ENCODE peak calls at places on chromosomes 12 and 14, in nine cellular contexts. One of them, this sample, is unnamed.

GRCh38 chr12:92021665-92022033 is 124.0 kb downstream of the BTG1 start:
- DNase-seq in IMR-90: no peak
- DNase-seq in Peyer's patch: no peak
- DNase-seq in left lung: no peak
- DNase-seq in mesendoderm: peak
- DNase-seq in CD8-positive, alpha-beta memory T cell: no peak
- DNase-seq in GM23338: peak
- DNase-seq in Panc1: no peak
- DNase-seq in cardiac muscle cell: no peak
- DNase-seq in this sample: no peak

GRCh38 chr14:24828486-24828885 is 194.5 kb upstream of the GZMB start:
- DNase-seq in mesendoderm: no peak
- DNase-seq in IMR-90: no peak
- DNase-seq in left lung: no peak
- DNase-seq in Peyer's patch: no peak
- DNase-seq in cardiac muscle cell: no peak
- DNase-seq in GM23338: no peak
- DNase-seq in CD8-positive, alpha-beta memory T cell: no peak
- DNase-seq in Panc1: no peak
- DNase-seq in this sample: no peak

GRCh38 chr12:40618621-40619020 is 73.6 kb upstream of the CNTN1 start:
- DNase-seq in left lung: no peak
- DNase-seq in Peyer's patch: no peak
- DNase-seq in cardiac muscle cell: no peak
- DNase-seq in mesendoderm: no peak
- DNase-seq in CD8-positive, alpha-beta memory T cell: no peak
- DNase-seq in GM23338: no peak
- DNase-seq in IMR-90: no peak
- DNase-seq in Panc1: no peak
- DNase-seq in this sample: no peak

GRCh38 chr12:94795520-94795919 is 145.2 kb upstream of the TMCC3 start:
- DNase-seq in GM23338: peak
- DNase-seq in mesendoderm: peak
- DNase-seq in Panc1: no peak
- DNase-seq in CD8-positive, alpha-beta memory T cell: no peak
- DNase-seq in left lung: no peak
- DNase-seq in Peyer's patch: no peak
- DNase-seq in IMR-90: peak
- DNase-seq in cardiac muscle cell: no peak
- DNase-seq in this sample: peak

GRCh38 chr14:104229621-104230041 is 91.2 kb downstream of the KIF26A start:
- DNase-seq in IMR-90: no peak
- DNase-seq in cardiac muscle cell: no peak
- DNase-seq in mesendoderm: no peak
- DNase-seq in left lung: peak
- DNase-seq in GM23338: no peak
- DNase-seq in CD8-positive, alpha-beta memory T cell: no peak
- DNase-seq in Peyer's patch: no peak
- DNase-seq in Panc1: no peak
- DNase-seq in this sample: no peak

GRCh38 chr14:96260341-96260821 is 4.4 kb downstream of the BDKRB1 start:
- DNase-seq in Peyer's patch: no peak
- DNase-seq in CD8-positive, alpha-beta memory T cell: no peak
- DNase-seq in IMR-90: peak
- DNase-seq in GM23338: no peak
- DNase-seq in Panc1: no peak
- DNase-seq in cardiac muscle cell: no peak
- DNase-seq in mesendoderm: no peak
- DNase-seq in left lung: no peak
- DNase-seq in this sample: no peak

GRCh38 chr12:90999518-90999917 is 5.3 kb downstream of the EPYC start:
- DNase-seq in GM23338: no peak
- DNase-seq in cardiac muscle cell: no peak
- DNase-seq in Peyer's patch: no peak
- DNase-seq in CD8-positive, alpha-beta memory T cell: no peak
- DNase-seq in Panc1: no peak
- DNase-seq in mesendoderm: no peak
- DNase-seq in IMR-90: peak
- DNase-seq in left lung: no peak
- DNase-seq in this sample: no peak

GRCh38 chr14:26963696-26964095 is 365.9 kb upstream of the NOVA1 start:
- DNase-seq in IMR-90: no peak
- DNase-seq in GM23338: no peak
- DNase-seq in CD8-positive, alpha-beta memory T cell: no peak
- DNase-seq in cardiac muscle cell: no peak
- DNase-seq in left lung: no peak
- DNase-seq in Panc1: no peak
- DNase-seq in Peyer's patch: no peak
- DNase-seq in mesendoderm: no peak
- DNase-seq in this sample: no peak

GRCh38 chr14:99037777-99038176 is 234.2 kb downstream of the BCL11B start:
- DNase-seq in CD8-positive, alpha-beta memory T cell: no peak
- DNase-seq in GM23338: peak
- DNase-seq in cardiac muscle cell: no peak
- DNase-seq in mesendoderm: peak
- DNase-seq in left lung: peak
- DNase-seq in Peyer's patch: no peak
- DNase-seq in Panc1: no peak
- DNase-seq in IMR-90: no peak
- DNase-seq in this sample: no peak

GRCh38 chr12:89281534-89281857 is 70.8 kb downstream of the DUSP6 start:
- DNase-seq in Panc1: no peak
- DNase-seq in CD8-positive, alpha-beta memory T cell: no peak
- DNase-seq in mesendoderm: no peak
- DNase-seq in Peyer's patch: no peak
- DNase-seq in GM23338: no peak
- DNase-seq in IMR-90: no peak
- DNase-seq in cardiac muscle cell: no peak
- DNase-seq in left lung: no peak
- DNase-seq in this sample: no peak
- H3K27ac ChIP-seq in Panc1: no peak
- H3K27ac ChIP-seq in CD8-positive, alpha-beta memory T cell: no peak
- H3K27ac ChIP-seq in mesendoderm: no peak
- H3K27ac ChIP-seq in Peyer's patch: peak
- H3K27ac ChIP-seq in GM23338: no peak
- H3K27ac ChIP-seq in IMR-90: peak
- H3K27ac ChIP-seq in cardiac muscle cell: no peak
- H3K27ac ChIP-seq in left lung: peak
- H3K27ac ChIP-seq in this sample: no peak

GRCh38 chr12:51852404-51853137 is 4.1 kb upstream of the FIGNL2 start:
- DNase-seq in Panc1: no peak
- DNase-seq in Peyer's patch: no peak
- DNase-seq in IMR-90: no peak
- DNase-seq in CD8-positive, alpha-beta memory T cell: no peak
- DNase-seq in left lung: no peak
- DNase-seq in mesendoderm: no peak
- DNase-seq in GM23338: peak
- DNase-seq in cardiac muscle cell: no peak
- DNase-seq in this sample: no peak

GRCh38 chr12:51851408-51852097 is 3.0 kb upstream of the FIGNL2 start:
- DNase-seq in Panc1: no peak
- DNase-seq in IMR-90: no peak
- DNase-seq in Peyer's patch: no peak
- DNase-seq in cardiac muscle cell: no peak
- DNase-seq in GM23338: no peak
- DNase-seq in mesendoderm: no peak
- DNase-seq in left lung: no peak
- DNase-seq in CD8-positive, alpha-beta memory T cell: no peak
- DNase-seq in this sample: no peak

GRCh38 chr12:51850933-51851244 is 2.4 kb upstream of the FIGNL2 start:
- DNase-seq in Peyer's patch: no peak
- DNase-seq in GM23338: no peak
- DNase-seq in mesendoderm: no peak
- DNase-seq in left lung: no peak
- DNase-seq in IMR-90: no peak
- DNase-seq in cardiac muscle cell: no peak
- DNase-seq in CD8-positive, alpha-beta memory T cell: no peak
- DNase-seq in Panc1: no peak
- DNase-seq in this sample: no peak

GRCh38 chr12:51860986-51861385 is 12.5 kb upstream of the FIGNL2 start:
- DNase-seq in left lung: peak
- DNase-seq in CD8-positive, alpha-beta memory T cell: no peak
- DNase-seq in mesendoderm: no peak
- DNase-seq in cardiac muscle cell: no peak
- DNase-seq in Panc1: no peak
- DNase-seq in GM23338: no peak
- DNase-seq in Peyer's patch: no peak
- DNase-seq in IMR-90: no peak
- DNase-seq in this sample: no peak

DNA sequence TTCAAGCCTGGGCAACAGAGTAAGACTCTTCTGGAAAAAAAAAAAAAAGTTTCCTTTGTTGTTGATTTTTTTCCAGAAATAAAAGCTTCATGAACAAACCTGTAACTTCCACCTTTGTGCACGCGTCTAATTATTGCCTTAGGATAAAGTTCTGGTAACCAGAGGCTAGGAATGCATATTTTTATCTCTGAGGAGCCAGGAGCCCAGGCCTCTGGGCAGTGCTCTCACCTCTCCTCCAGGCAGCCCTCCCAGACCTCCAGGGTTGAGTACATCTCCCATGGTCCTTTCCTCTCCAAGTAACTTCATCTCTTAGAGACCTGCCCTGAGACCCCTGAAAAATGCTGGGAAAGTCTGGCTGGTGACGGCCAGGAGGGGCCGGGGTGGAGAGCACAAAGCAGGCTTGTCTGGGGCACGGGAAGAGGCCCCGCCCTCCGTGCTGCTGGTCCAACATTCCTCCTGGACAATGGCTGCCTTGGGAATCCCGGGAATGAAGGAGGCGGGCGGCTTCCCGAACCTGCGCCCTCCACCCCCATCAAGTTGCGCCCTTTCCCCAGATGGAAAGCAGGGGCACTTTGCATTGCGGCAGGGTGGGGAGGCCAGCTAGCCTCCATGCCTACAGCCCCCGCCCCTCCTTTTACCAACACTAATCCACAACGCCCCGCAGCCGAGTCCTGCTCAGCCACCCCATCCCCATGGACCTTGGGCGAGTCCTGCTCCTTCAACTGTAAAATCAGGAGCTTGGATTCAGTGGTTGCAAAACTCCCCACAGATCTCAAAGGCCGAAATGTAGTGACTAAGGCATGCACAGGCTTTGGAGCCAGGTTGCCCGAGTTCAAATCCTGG is 7.3 kb upstream of the FIGNL2 start:
- DNase-seq in Panc1: no peak
- DNase-seq in CD8-positive, alpha-beta memory T cell: no peak
- DNase-seq in mesendoderm: peak
- DNase-seq in GM23338: peak
- DNase-seq in Peyer's patch: no peak
- DNase-seq in cardiac muscle cell: peak
- DNase-seq in left lung: no peak
- DNase-seq in IMR-90: peak
- DNase-seq in this sample: no peak
- H3K4me3 ChIP-seq in Panc1: peak
- H3K4me3 ChIP-seq in CD8-positive, alpha-beta memory T cell: no peak
- H3K4me3 ChIP-seq in mesendoderm: peak
- H3K4me3 ChIP-seq in GM23338: peak
- H3K4me3 ChIP-seq in Peyer's patch: no peak
- H3K4me3 ChIP-seq in cardiac muscle cell: no peak
- H3K4me3 ChIP-seq in left lung: no peak
- H3K4me3 ChIP-seq in IMR-90: peak
- H3K4me3 ChIP-seq in this sample: no peak

DNA sequence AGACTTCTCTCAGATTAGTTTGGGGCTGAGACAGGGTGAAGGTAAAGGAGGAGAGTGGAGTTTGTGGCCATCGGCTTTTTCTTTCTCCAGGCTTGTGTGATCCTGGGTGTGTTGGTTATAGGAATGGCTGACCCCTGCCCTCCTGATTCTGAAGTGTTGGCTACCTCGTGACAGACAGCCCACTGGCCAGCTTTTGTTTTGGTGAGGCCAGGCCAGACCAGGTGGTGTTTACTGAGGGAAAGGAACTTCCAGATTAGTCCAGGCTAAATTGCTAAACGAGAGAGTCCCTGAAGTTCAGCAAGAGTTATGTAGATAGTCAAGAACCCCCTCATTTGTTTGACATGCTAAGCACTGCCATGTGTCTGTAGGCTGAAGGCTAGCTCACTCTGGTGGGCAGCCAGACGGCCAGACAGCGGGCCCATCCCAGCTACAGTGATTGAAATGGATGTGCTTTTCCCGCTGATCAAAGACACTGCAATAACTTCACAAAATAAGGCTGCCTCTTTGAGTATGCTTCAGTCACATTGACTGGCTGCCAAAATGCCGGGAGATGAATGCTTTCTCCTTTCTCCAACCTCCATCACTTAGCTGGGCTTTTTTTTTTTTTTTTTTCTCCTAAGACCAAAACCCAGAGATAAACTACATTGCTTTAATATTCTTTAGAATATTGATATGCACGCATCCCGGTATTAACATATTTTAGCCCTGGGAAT is 76.8 kb downstream of the SMOC1 start:
- DNase-seq in Panc1: no peak
- DNase-seq in GM23338: no peak
- DNase-seq in CD8-positive, alpha-beta memory T cell: no peak
- DNase-seq in left lung: no peak
- DNase-seq in IMR-90: peak
- DNase-seq in cardiac muscle cell: no peak
- DNase-seq in Peyer's patch: no peak
- DNase-seq in mesendoderm: no peak
- DNase-seq in this sample: no peak
- H3K27ac ChIP-seq in Panc1: no peak
- H3K27ac ChIP-seq in GM23338: no peak
- H3K27ac ChIP-seq in CD8-positive, alpha-beta memory T cell: no peak
- H3K27ac ChIP-seq in left lung: no peak
- H3K27ac ChIP-seq in IMR-90: no peak
- H3K27ac ChIP-seq in cardiac muscle cell: no peak
- H3K27ac ChIP-seq in Peyer's patch: no peak
- H3K27ac ChIP-seq in mesendoderm: no peak
- H3K27ac ChIP-seq in this sample: no peak

DNA sequence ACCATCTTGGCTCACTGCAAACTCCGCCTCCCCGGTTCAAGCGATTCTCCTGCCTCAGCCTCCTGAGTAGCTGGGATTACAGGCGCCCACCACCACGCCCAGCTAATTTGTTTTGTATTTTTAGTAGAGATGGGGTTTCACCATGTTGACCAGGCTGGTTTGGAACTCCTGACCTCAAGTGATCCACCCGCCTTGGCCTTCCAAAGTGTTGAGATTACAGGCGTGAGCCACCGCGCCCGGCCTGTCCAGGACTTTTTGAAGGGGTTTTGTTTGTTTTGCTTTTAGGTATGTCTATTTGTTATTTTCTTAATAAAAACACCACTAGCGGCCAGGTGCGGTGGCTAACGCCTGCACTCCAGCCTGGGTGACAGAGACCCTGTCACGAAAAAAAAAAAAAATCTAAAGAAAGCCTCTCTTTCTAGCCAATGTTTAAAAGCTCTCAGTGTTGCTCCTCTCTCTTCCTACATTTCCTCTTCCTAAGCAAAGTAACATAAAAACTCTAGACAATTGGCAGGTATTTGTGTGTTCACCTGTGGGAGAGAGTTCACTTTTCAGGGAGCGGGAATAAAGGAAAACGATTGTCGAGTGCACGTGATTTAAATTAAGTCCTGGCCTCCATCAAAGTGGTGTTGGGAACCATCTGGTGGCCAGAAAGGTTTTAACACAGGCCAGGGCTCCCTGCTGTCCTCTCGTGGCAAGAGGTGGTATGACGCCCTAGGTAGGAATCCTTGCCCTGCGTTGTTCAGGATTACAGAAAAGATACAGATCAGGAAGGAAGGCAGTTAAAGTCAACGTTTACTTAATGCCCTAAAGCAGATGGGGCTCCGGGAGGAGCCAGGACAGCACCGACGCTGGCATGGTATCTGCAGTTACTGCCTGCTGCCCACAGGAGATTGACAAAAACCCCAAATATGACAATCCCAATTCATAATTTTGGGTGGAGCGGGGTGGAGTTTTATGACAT is 36.2 kb upstream of the ATP23 start:
- DNase-seq in mesendoderm: peak
- DNase-seq in Panc1: peak
- DNase-seq in Peyer's patch: peak
- DNase-seq in GM23338: peak
- DNase-seq in left lung: no peak
- DNase-seq in CD8-positive, alpha-beta memory T cell: peak
- DNase-seq in IMR-90: peak
- DNase-seq in cardiac muscle cell: peak
- DNase-seq in this sample: peak
- H3K4me3 ChIP-seq in mesendoderm: no peak
- H3K4me3 ChIP-seq in Panc1: no peak
- H3K4me3 ChIP-seq in Peyer's patch: no peak
- H3K4me3 ChIP-seq in GM23338: no peak
- H3K4me3 ChIP-seq in left lung: no peak
- H3K4me3 ChIP-seq in CD8-positive, alpha-beta memory T cell: no peak
- H3K4me3 ChIP-seq in IMR-90: no peak
- H3K4me3 ChIP-seq in cardiac muscle cell: no peak
- H3K4me3 ChIP-seq in this sample: peak